ENCODE peak calls at places on chromosomes 13 and 19, in eight cellular contexts. K is A549, N is left lung, P is endothelial cell of umbilical vein, V is astrocyte, X is cardiac muscle cell, Z is left ventricle myocardium inferior, E is fibroblast of lung. G is an unnamed sample.
A peak's percentile ranks its signal among the peaks of the same experiment; 100 is the strongest.

GRCh38 chr13:27534108-27534975 is 84.0 kb upstream of the MTIF3 start:
- DNase-seq in X (no peak), N (no peak), Z (no peak), P (no peak), E (no peak), V (no peak), K (no peak), G (no peak)

GRCh38 chr13:87754097-87754496 is 82.9 kb downstream of the SLITRK5 start:
- DNase-seq in E (no peak), N (no peak), P (no peak), X (no peak), K (no peak), Z (no peak), V (no peak), G (no peak)

GRCh38 chr19:7636691-7637373 is at the start of gene STXBP2:
- DNase-seq in N (peak; percentile 85), X (peak; percentile 65), K (peak; percentile 75), Z (peak; percentile 58), V (no peak), E (no peak), P (peak; percentile 34), G (peak; percentile 94)

GRCh38 chr19:33094504-33095067 is 13.6 kb downstream of the GPATCH1 start:
- DNase-seq in E (no peak), V (no peak), Z (no peak), P (no peak), X (no peak), N (no peak), K (no peak), G (peak; percentile 19)

GRCh38 chr19:3041302-3041701 is 12.2 kb upstream of the TLE2 start:
- DNase-seq in P (no peak), E (no peak), N (no peak), X (no peak), Z (no peak), V (no peak), K (no peak), G (no peak)

GRCh38 chr19:48807590-48808308 is 3.1 kb downstream of the BCAT2 start:
- DNase-seq in X (no peak), Z (no peak), P (no peak), K (peak; percentile 48), N (no peak), V (no peak), E (no peak), G (no peak)

GRCh38 chr19:29974701-29975100 is 32.7 kb downstream of the URI1 start:
- DNase-seq in V (no peak), N (no peak), K (no peak), Z (no peak), E (no peak), X (no peak), P (no peak), G (no peak)

GRCh38 chr19:29259153-29259552 is 46.2 kb upstream of the UQCRFS1 start:
- DNase-seq in V (no peak), K (peak; percentile 51), E (no peak), N (no peak), Z (no peak), P (no peak), X (no peak), G (no peak)

GRCh38 chr19:4238831-4239230 is 8.0 kb upstream of the YJU2 start:
- DNase-seq in N (no peak), K (no peak), Z (no peak), P (no peak), V (no peak), X (no peak), E (no peak), G (no peak)

GRCh38 chr13:109751477-109751876 is 34.9 kb downstream of the IRS2 start:
- DNase-seq in N (no peak), E (no peak), P (no peak), V (no peak), K (no peak), Z (no peak), X (no peak), G (no peak)

DNA sequence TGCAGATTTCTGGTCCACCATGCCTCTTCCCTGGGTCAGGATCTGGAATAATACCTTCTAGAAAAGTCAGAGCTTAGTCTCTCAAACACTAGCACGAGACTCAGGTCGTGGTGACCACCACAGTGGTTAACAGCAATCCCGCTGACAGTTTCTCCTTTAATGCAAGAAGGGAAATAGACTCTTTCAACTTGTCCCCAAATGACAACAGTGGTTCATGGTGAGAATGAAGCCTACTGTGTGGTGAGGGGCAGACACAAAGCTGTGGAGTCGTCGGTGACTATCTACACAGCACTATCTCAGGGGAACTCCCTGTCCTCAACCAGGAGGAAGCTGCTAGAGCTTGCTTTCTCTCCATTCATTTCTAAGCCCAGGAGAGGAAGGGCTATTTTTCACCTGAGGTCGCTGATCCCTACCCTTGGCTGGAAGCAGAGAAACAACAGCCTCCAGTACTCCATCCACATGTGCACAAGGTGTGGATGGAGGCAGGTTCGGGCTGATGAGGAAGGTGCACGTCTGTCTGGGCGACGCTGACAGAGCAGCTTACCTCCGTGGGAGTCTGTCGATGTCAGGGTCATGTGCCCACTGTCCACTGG is 72.4 kb downstream of the STK24 start:
- DNase-seq in Z (no peak), K (no peak), P (no peak), X (no peak), E (no peak), N (no peak), V (no peak), G (no peak)
- H3K27ac ChIP-seq in Z (peak overlapping the region; percentile 80), K (no peak overlapping the region), P (no peak overlapping the region), X (peak overlapping the region; percentile 93), E (no peak overlapping the region), N (no peak overlapping the region), V (no peak overlapping the region), G (peak overlapping the region; percentile 77)

GRCh38 chr19:50324331-50324730 is 4.8 kb downstream of the KCNC3 start:
- DNase-seq in V (no peak), P (no peak), Z (no peak), K (no peak), N (no peak), E (no peak), X (no peak), G (no peak)
- H3K27ac ChIP-seq in V (no peak overlapping the region), P (no peak overlapping the region), Z (no peak overlapping the region), K (no peak overlapping the region), N (no peak overlapping the region), E (no peak overlapping the region), X (no peak overlapping the region), G (no peak overlapping the region)

GRCh38 chr13:102710261-102710679 is 15.4 kb upstream of the METTL21C start:
- DNase-seq in K (no peak), E (peak; percentile 40), V (peak; percentile 46), Z (no peak), X (no peak), P (no peak), N (no peak), G (no peak)

GRCh38 chr13:102707465-102707864 is 12.6 kb upstream of the METTL21C start:
- DNase-seq in N (no peak), P (peak; percentile 93), X (peak; percentile 92), Z (no peak), K (peak; percentile 32), E (peak; percentile 92), V (peak; percentile 91), G (no peak)

GRCh38 chr13:102708991-102709390 is 14.1 kb upstream of the METTL21C start:
- DNase-seq in Z (no peak), P (no peak), X (no peak), V (no peak), E (no peak), N (no peak), K (no peak), G (no peak)

GRCh38 chr13:102708211-102708610 is 13.4 kb upstream of the METTL21C start:
- DNase-seq in V (no peak), X (no peak), Z (no peak), N (no peak), P (peak; percentile 18), E (no peak), K (no peak), G (no peak)

GRCh38 chr13:102709536-102709935 is 14.7 kb upstream of the METTL21C start:
- DNase-seq in V (no peak), P (no peak), K (no peak), N (no peak), Z (no peak), X (no peak), E (no peak), G (no peak)
- H3K27ac ChIP-seq in V (no peak overlapping the region), P (no peak overlapping the region), K (no peak overlapping the region), N (no peak overlapping the region), Z (no peak overlapping the region), X (no peak overlapping the region), E (no peak overlapping the region), G (no peak overlapping the region)

GRCh38 chr19:12140545-12141404 is 625 bp upstream of the ZNF20 start:
- DNase-seq in V (peak; percentile 54), K (peak; percentile 34), N (peak; percentile 88), P (peak; percentile 73), E (peak; percentile 84), Z (peak; percentile 88), X (peak; percentile 89), G (peak; percentile 91)
- H3K27ac ChIP-seq in V (no peak overlapping the region), K (no peak overlapping the region), N (peak overlapping the region; percentile 86), P (no peak overlapping the region), E (no peak overlapping the region), Z (peak overlapping the region; percentile 86), X (peak overlapping the region; percentile 88), G (peak overlapping the region; percentile 63)

GRCh38 chr13:110798595-110798994 is 85.1 kb downstream of the ING1 start:
- DNase-seq in E (no peak), N (no peak), K (no peak), X (no peak), P (no peak), Z (no peak), V (no peak), G (no peak)

GRCh38 chr13:110801044-110801443 is 87.5 kb downstream of the ING1 start:
- DNase-seq in K (no peak), N (no peak), X (no peak), Z (no peak), V (no peak), P (no peak), E (no peak), G (no peak)

GRCh38 chr13:110797230-110797877 is 83.9 kb downstream of the ING1 start:
- DNase-seq in P (peak; percentile 36), Z (no peak), E (no peak), K (no peak), N (no peak), V (no peak), X (peak; percentile 30), G (no peak)

GRCh38 chr13:110794209-110794608 is 80.7 kb downstream of the ING1 start:
- DNase-seq in P (no peak), Z (no peak), V (no peak), X (no peak), E (no peak), N (no peak), K (no peak), G (no peak)

GRCh38 chr13:110799246-110800236 is 86.0 kb downstream of the ING1 start:
- DNase-seq in N (peak; percentile 63), E (peak; percentile 93), Z (no peak), P (peak; percentile 24), K (no peak), V (peak; percentile 82), X (peak; percentile 96), G (peak; percentile 84)
- H3K27ac ChIP-seq in N (peak overlapping the region; percentile 39), E (peak overlapping the region; percentile 94), Z (peak overlapping the region; percentile 79), P (no peak overlapping the region), K (no peak overlapping the region), V (peak overlapping the region; percentile 12), X (no peak overlapping the region), G (peak overlapping the region; percentile 71)

G was measured in kidney.